ENCODE peak calls at places on chromosomes 3 and 15, in five cellular contexts. M is colonic mucosa, V is MM.1S, I is WERI-Rb-1, E is left lung. P is an unnamed sample. For H3K9me3, the result is how much of the 10 kb centered on the place peaks cover.

GRCh38 chr3:115685097-115685496 is 61.8 kb downstream of the GAP43 start:
- DNase-seq in E (no peak), V (no peak), I (no peak), M (no peak), P (no peak)

GRCh38 chr3:3798641-3799113 is 554 bp upstream of the LRRN1 start:
- DNase-seq in M (peak), V (peak), I (peak), E (peak), P (peak)

GRCh38 chr15:40825661-40826088 is 2.8 kb downstream of the PPP1R14D start:
- DNase-seq in E (no peak), I (no peak), M (peak), V (no peak), P (no peak)

GRCh38 chr3:126514161-126514560 is 3.4 kb downstream of the UROC1 start:
- DNase-seq in E (no peak), M (no peak), V (no peak), I (no peak), P (no peak)

GRCh38 chr15:95874625-95875024 is 455.9 kb upstream of the NR2F2 start:
- DNase-seq in E (no peak), V (peak), I (no peak), M (no peak), P (no peak)

GRCh38 chr3:46184469-46184868 is 23.6 kb downstream of the CCR1 start:
- DNase-seq in V (no peak), I (no peak), E (no peak), M (no peak), P (no peak)

GRCh38 chr3:125437631-125438435 is 62.7 kb upstream of the ZNF148 start:
- DNase-seq in I (peak), E (peak), M (peak), V (peak), P (peak)

GRCh38 chr3:23129062-23129461 is 74.1 kb upstream of the UBE2E2 start:
- DNase-seq in M (no peak), I (no peak), V (no peak), E (no peak), P (no peak)

GRCh38 chr15:98506172-98506571 is 142.2 kb upstream of the IGF1R start:
- DNase-seq in I (no peak), M (no peak), V (no peak), E (no peak), P (no peak)

GRCh38 chr15:74977599-74977998 is 17.8 kb upstream of the SCAMP5 start:
- DNase-seq in E (no peak), M (no peak), I (no peak), V (no peak), P (no peak)

GRCh38 chr3:63900459-63900858 is 11.7 kb downstream of the SCAANT1 start:
- DNase-seq in I (no peak), E (no peak), M (no peak), V (no peak), P (no peak)

GRCh38 chr3:180600473-180600872 is 1.5 kb upstream of the TTC14 start:
- DNase-seq in V (no peak), I (no peak), E (no peak), M (no peak), P (no peak)

GRCh38 chr3:183468424-183468823 is 40.0 kb upstream of the MCF2L2 start:
- DNase-seq in I (no peak), M (no peak), V (peak), E (no peak), P (no peak)

GRCh38 chr15:34659056-34659455 is 75.6 kb upstream of the GOLGA8B start:
- DNase-seq in V (no peak), I (no peak), E (no peak), M (no peak), P (no peak)

GRCh38 chr15:34665498-34666116 is 82.2 kb upstream of the GOLGA8B start:
- DNase-seq in V (peak), M (no peak), I (no peak), E (no peak), P (no peak)

GRCh38 chr15:34664418-34664817 is 81.0 kb upstream of the GOLGA8B start:
- DNase-seq in E (no peak), I (no peak), V (no peak), M (no peak), P (no peak)

GRCh38 chr15:34657469-34658127 is 74.1 kb upstream of the GOLGA8B start:
- DNase-seq in I (no peak), M (no peak), E (no peak), V (no peak), P (no peak)

DNA sequence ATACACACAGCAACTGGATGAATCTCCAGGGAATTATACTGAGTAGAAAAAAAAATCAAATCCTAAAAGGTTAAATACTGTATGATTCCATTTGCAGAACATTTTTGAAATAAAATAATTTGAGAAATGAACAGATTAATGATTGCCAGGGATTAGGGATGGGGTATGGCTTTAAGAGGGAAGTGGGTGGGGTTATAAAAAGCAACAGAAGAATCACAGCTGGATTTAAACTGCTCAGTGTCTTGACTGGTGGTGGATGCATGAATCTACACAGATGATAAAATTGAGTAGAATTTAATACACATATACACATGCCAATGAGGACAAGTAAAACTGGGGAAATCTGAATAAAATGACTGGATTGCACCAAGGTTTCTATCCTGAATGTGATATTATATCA is 79.7 kb upstream of the GOLGA8B start:
- DNase-seq in V (no peak), M (no peak), E (no peak), I (no peak), P (no peak)
- H3K4me3 ChIP-seq in V (no peak), M (no peak), E (no peak), I (no peak), P (no peak)

GRCh38 chr15:76267077-76267476 is 44.2 kb downstream of the ETFA start:
- DNase-seq in V (no peak), I (no peak), M (no peak), E (no peak), P (no peak)
- H3K9me3 ChIP-seq in V (under half), I (under half), M (under half), E (half or more), P (half or more)

DNA sequence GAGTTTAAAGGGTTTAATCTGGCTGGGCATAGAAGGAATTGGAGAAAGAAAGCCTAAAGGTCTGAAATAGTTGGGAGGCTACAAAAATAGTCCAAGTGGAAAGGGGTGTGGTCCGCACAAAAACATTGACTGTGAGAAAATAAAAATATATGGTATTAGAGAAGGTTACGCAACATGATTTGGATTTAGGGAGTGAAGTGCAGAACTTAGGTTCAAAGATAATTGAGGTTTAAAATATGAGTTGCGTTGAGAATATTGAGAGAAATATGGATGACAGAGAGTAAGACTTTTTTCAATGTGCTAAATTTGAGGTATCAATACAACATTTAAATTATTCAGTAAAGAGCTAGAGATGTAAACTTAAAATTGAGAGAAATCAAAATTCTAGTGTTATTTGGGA is 15.4 kb upstream of the CMC1 start:
- DNase-seq in V (no peak), I (no peak), M (no peak), E (no peak), P (no peak)
- H3K4me3 ChIP-seq in V (no peak), I (no peak), M (no peak), E (no peak), P (no peak)

DNA sequence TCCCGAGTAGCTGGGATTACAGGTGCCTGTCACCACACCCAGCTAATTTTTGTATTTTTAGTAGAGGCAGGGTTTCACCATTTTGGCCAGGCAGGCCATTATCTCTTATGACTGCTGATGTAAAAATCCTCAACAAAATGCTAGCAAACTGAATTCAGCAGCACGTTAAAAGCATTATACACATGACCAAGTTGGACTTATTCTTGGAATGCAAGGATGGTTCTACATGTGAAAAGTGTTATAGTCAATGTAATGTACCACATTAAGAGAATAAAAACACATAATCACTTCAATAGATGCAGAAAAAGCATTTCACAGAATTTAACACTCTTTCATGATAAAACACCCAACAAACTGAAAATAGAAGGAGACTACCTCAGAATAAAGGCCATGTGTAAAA is 20.2 kb downstream of the RNF13 start:
- DNase-seq in V (no peak), E (no peak), I (no peak), M (no peak), P (no peak)
- H3K9me3 ChIP-seq in V (under half), E (half or more), I (under half), M (under half), P (half or more)

GRCh38 chr3:43786953-43787305 is 96.2 kb downstream of the ABHD5 start:
- DNase-seq in E (no peak), M (no peak), V (no peak), I (no peak), P (peak)
- H3K4me3 ChIP-seq in E (no peak), M (no peak), V (no peak), I (no peak), P (no peak)

DNA sequence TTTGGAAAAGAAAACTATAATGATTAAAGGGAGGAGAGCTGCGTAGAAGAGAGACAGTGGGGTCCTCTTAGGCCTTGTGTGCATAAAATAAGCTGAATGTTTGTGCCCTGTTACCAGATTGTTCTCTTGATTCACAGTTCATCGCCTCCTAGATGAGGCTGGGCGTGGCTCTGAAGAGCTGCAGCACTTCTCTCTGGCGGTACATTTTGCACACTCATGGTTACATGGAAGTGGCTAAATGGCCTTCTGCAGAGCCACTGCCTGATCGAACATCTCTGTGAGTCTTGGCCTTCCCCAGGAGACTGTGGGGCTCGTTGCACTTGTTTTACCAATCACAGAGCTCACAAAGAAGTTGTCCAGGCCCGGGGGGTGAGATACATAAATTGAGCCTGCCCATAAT is 208.8 kb downstream of the GABRG3 start:
- DNase-seq in V (no peak), E (no peak), I (no peak), M (no peak), P (no peak)
- H3K9me3 ChIP-seq in V (under half), E (under half), I (under half), M (under half), P (under half)

GRCh38 chr3:181717505-181717904 is 5.8 kb downstream of the SOX2 start:
- DNase-seq in V (no peak), I (no peak), E (no peak), M (no peak), P (no peak)
- H3K4me3 ChIP-seq in V (no peak), I (no peak), E (no peak), M (no peak), P (no peak)

DNA sequence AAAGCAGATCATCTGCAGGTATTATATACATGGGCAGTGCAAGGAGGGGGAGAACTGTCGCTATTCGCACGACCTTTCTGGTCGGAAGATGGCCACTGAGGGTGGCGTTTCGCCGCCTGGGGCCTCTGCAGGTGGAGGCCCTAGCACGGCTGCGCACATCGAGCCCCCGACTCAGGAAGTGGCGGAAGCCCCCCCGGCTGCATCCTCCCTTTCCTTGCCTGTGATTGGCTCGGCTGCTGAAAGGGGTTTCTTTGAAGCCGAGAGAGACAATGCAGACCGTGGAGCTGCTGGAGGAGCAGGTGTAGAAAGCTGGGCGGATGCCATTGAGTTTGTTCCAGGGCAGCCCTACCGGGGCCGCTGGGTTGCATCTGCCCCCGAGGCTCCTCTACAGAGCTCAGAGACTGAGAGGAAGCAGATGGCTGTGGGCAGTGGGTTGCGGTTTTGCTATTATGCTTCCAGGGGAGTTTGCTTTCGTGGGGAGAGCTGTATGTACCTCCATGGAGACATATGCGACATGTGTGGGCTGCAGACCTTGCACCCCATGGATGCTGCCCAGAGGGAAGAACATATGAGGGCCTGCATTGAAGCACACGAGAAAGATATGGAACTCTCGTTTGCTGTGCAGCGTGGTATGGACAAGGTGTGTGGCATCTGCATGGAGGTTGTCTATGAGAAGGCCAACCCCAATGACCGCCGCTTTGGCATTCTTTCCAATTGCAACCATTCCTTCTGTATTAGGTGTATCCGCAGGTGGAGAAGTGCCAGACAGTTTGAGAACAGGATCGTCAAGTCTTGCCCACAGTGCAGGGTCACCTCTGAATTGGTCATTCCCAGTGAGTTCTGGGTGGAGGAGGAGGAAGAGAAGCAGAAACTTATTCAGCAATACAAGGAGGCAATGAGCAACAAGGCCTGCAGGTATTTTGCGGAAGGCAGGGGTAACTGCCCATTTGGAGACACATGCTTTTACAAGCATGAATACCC is 886 bp downstream of the MKRN3 start:
- DNase-seq in E (no peak), M (no peak), I (peak), V (no peak), P (no peak)
- H3K9me3 ChIP-seq in E (under half), M (under half), I (under half), V (under half), P (under half)

DNA sequence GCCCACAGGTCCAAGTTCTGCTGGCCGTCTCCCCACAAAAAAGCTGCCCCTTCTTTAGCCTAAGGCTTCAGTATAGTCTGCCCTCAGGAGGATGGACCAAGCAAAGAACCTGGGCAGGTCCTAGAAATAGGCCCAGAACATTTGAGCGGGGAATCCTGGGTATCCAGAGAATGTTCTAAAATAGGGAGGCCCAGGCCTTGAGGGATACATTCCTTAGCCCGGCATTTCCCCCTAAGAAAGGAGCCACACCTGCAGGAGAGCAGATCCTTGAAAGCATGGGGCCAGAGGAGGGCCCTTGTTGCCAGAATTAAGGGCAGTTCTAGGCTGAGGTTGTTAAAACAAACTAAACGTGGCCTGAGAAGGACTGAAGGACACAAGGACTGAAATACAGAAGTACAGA is 20.6 kb upstream of the MEX3B start:
- DNase-seq in V (no peak), I (no peak), E (no peak), M (no peak), P (no peak)
- H3K4me3 ChIP-seq in V (no peak), I (no peak), E (no peak), M (no peak), P (no peak)

DNA sequence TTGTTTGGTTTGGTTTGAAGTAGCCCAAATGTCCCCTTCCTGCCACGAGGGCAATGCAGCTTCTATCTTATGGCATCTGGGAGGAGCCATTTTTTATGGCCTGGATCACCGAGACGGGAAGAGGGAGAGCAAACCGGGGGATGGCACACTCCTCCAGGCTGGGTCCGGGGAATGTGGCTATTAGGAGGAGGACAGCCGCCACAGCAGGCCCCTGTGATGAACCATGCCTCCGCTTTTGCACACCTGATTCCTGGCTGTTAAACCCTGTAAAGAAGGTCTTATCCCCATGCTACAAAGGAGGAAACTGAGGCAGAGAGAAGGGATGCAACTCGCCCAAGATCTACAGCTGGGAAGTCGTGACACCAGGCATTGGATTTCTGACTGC is 157.6 kb downstream of the OR4M2 start:
- DNase-seq in M (no peak), E (no peak), I (no peak), V (no peak), P (no peak)
- H3K9me3 ChIP-seq in M (under half), E (under half), I (under half), V (under half), P (half or more)

P was measured in endodermal cell.